ENCODE peak calls at places on chromosomes 7 and 10, in seven cellular contexts. One of them, this sample, is unnamed.

GRCh38 chr10:35564276-35564982 is 40.7 kb upstream of the GJD4 start:
- DNase-seq in CD4-positive, alpha-beta T cell: no peak
- DNase-seq in Daoy: no peak
- DNase-seq in CD8-positive, alpha-beta T cell: no peak
- DNase-seq in AG04450: no peak
- DNase-seq in epithelial cell of prostate: no peak
- DNase-seq in activated CD4-positive, alpha-beta T cell treated with anti-CD3 and anti-CD28 coated beads for 4 hours: no peak
- DNase-seq in this sample: peak

GRCh38 chr7:10940748-10941358 is 32.8 kb upstream of the PHF14 start:
- DNase-seq in CD4-positive, alpha-beta T cell: no peak
- DNase-seq in Daoy: no peak
- DNase-seq in CD8-positive, alpha-beta T cell: peak
- DNase-seq in AG04450: no peak
- DNase-seq in epithelial cell of prostate: no peak
- DNase-seq in activated CD4-positive, alpha-beta T cell treated with anti-CD3 and anti-CD28 coated beads for 4 hours: peak
- DNase-seq in this sample: no peak

GRCh38 chr10:124105594-124105993 is 12.2 kb upstream of the CHST15 start:
- DNase-seq in CD4-positive, alpha-beta T cell: no peak
- DNase-seq in Daoy: no peak
- DNase-seq in CD8-positive, alpha-beta T cell: no peak
- DNase-seq in AG04450: no peak
- DNase-seq in epithelial cell of prostate: no peak
- DNase-seq in activated CD4-positive, alpha-beta T cell treated with anti-CD3 and anti-CD28 coated beads for 4 hours: no peak
- DNase-seq in this sample: peak

GRCh38 chr7:15315678-15316077 is 246.1 kb downstream of the AGMO start:
- DNase-seq in CD4-positive, alpha-beta T cell: no peak
- DNase-seq in Daoy: no peak
- DNase-seq in CD8-positive, alpha-beta T cell: no peak
- DNase-seq in AG04450: no peak
- DNase-seq in epithelial cell of prostate: no peak
- DNase-seq in activated CD4-positive, alpha-beta T cell treated with anti-CD3 and anti-CD28 coated beads for 4 hours: no peak
- DNase-seq in this sample: no peak

GRCh38 chr7:87875151-87876039 is 765 bp downstream of the SLC25A40 start:
- DNase-seq in CD4-positive, alpha-beta T cell: no peak
- DNase-seq in Daoy: no peak
- DNase-seq in CD8-positive, alpha-beta T cell: no peak
- DNase-seq in AG04450: no peak
- DNase-seq in epithelial cell of prostate: no peak
- DNase-seq in activated CD4-positive, alpha-beta T cell treated with anti-CD3 and anti-CD28 coated beads for 4 hours: peak
- DNase-seq in this sample: no peak

GRCh38 chr7:157995815-157996214 is 591.8 kb downstream of the PTPRN2 start:
- DNase-seq in CD4-positive, alpha-beta T cell: no peak
- DNase-seq in Daoy: no peak
- DNase-seq in CD8-positive, alpha-beta T cell: no peak
- DNase-seq in AG04450: no peak
- DNase-seq in epithelial cell of prostate: no peak
- DNase-seq in activated CD4-positive, alpha-beta T cell treated with anti-CD3 and anti-CD28 coated beads for 4 hours: no peak
- DNase-seq in this sample: no peak

GRCh38 chr10:78362406-78363022 is 328.9 kb downstream of the RPS24 start:
- DNase-seq in CD4-positive, alpha-beta T cell: no peak
- DNase-seq in Daoy: peak
- DNase-seq in CD8-positive, alpha-beta T cell: no peak
- DNase-seq in AG04450: no peak
- DNase-seq in epithelial cell of prostate: no peak
- DNase-seq in activated CD4-positive, alpha-beta T cell treated with anti-CD3 and anti-CD28 coated beads for 4 hours: no peak
- DNase-seq in this sample: no peak

GRCh38 chr10:102550636-102551210 is 47.0 kb downstream of the SUFU start:
- DNase-seq in CD4-positive, alpha-beta T cell: no peak
- DNase-seq in Daoy: no peak
- DNase-seq in CD8-positive, alpha-beta T cell: no peak
- DNase-seq in AG04450: no peak
- DNase-seq in epithelial cell of prostate: no peak
- DNase-seq in activated CD4-positive, alpha-beta T cell treated with anti-CD3 and anti-CD28 coated beads for 4 hours: no peak
- DNase-seq in this sample: no peak

GRCh38 chr10:22992621-22993020 is 64.8 kb downstream of the ARMC3 start:
- DNase-seq in CD4-positive, alpha-beta T cell: no peak
- DNase-seq in Daoy: no peak
- DNase-seq in CD8-positive, alpha-beta T cell: no peak
- DNase-seq in AG04450: no peak
- DNase-seq in epithelial cell of prostate: no peak
- DNase-seq in activated CD4-positive, alpha-beta T cell treated with anti-CD3 and anti-CD28 coated beads for 4 hours: no peak
- DNase-seq in this sample: no peak

GRCh38 chr10:81875680-81876252 is 772 bp downstream of the NRG3 start:
- DNase-seq in CD4-positive, alpha-beta T cell: no peak
- DNase-seq in Daoy: no peak
- DNase-seq in CD8-positive, alpha-beta T cell: no peak
- DNase-seq in AG04450: no peak
- DNase-seq in epithelial cell of prostate: no peak
- DNase-seq in activated CD4-positive, alpha-beta T cell treated with anti-CD3 and anti-CD28 coated beads for 4 hours: no peak
- DNase-seq in this sample: no peak

GRCh38 chr7:14376711-14377110 is 387.2 kb upstream of the ETV1 start:
- DNase-seq in CD4-positive, alpha-beta T cell: no peak
- DNase-seq in Daoy: no peak
- DNase-seq in CD8-positive, alpha-beta T cell: no peak
- DNase-seq in AG04450: no peak
- DNase-seq in epithelial cell of prostate: no peak
- DNase-seq in activated CD4-positive, alpha-beta T cell treated with anti-CD3 and anti-CD28 coated beads for 4 hours: no peak
- DNase-seq in this sample: no peak

GRCh38 chr10:5188358-5188757 is 3.4 kb upstream of the AKR1C8 start:
- DNase-seq in CD4-positive, alpha-beta T cell: no peak
- DNase-seq in Daoy: no peak
- DNase-seq in CD8-positive, alpha-beta T cell: no peak
- DNase-seq in AG04450: no peak
- DNase-seq in epithelial cell of prostate: no peak
- DNase-seq in activated CD4-positive, alpha-beta T cell treated with anti-CD3 and anti-CD28 coated beads for 4 hours: no peak
- DNase-seq in this sample: no peak

GRCh38 chr10:91046891-91047290 is 126.0 kb upstream of the ANKRD1 start:
- DNase-seq in CD4-positive, alpha-beta T cell: no peak
- DNase-seq in Daoy: no peak
- DNase-seq in CD8-positive, alpha-beta T cell: no peak
- DNase-seq in AG04450: no peak
- DNase-seq in epithelial cell of prostate: no peak
- DNase-seq in activated CD4-positive, alpha-beta T cell treated with anti-CD3 and anti-CD28 coated beads for 4 hours: no peak
- DNase-seq in this sample: no peak

GRCh38 chr7:23607130-23607529 is 9.9 kb downstream of the CCDC126 start:
- DNase-seq in CD4-positive, alpha-beta T cell: no peak
- DNase-seq in Daoy: no peak
- DNase-seq in CD8-positive, alpha-beta T cell: no peak
- DNase-seq in AG04450: no peak
- DNase-seq in epithelial cell of prostate: no peak
- DNase-seq in activated CD4-positive, alpha-beta T cell treated with anti-CD3 and anti-CD28 coated beads for 4 hours: no peak
- DNase-seq in this sample: no peak

GRCh38 chr7:71480814-71481213 is 348.9 kb downstream of the GALNT17 start:
- DNase-seq in CD4-positive, alpha-beta T cell: no peak
- DNase-seq in Daoy: no peak
- DNase-seq in CD8-positive, alpha-beta T cell: no peak
- DNase-seq in AG04450: no peak
- DNase-seq in epithelial cell of prostate: no peak
- DNase-seq in activated CD4-positive, alpha-beta T cell treated with anti-CD3 and anti-CD28 coated beads for 4 hours: no peak
- DNase-seq in this sample: no peak

GRCh38 chr10:122692744-122693143 is 6.9 kb downstream of the C10orf120 start:
- DNase-seq in CD4-positive, alpha-beta T cell: no peak
- DNase-seq in Daoy: no peak
- DNase-seq in CD8-positive, alpha-beta T cell: no peak
- DNase-seq in AG04450: no peak
- DNase-seq in epithelial cell of prostate: no peak
- DNase-seq in activated CD4-positive, alpha-beta T cell treated with anti-CD3 and anti-CD28 coated beads for 4 hours: no peak
- DNase-seq in this sample: no peak

GRCh38 chr10:55358539-55358938 is 557.5 kb upstream of the PCDH15 start:
- DNase-seq in CD4-positive, alpha-beta T cell: no peak
- DNase-seq in Daoy: no peak
- DNase-seq in CD8-positive, alpha-beta T cell: no peak
- DNase-seq in AG04450: no peak
- DNase-seq in epithelial cell of prostate: no peak
- DNase-seq in activated CD4-positive, alpha-beta T cell treated with anti-CD3 and anti-CD28 coated beads for 4 hours: no peak
- DNase-seq in this sample: no peak

GRCh38 chr7:96321670-96322372 is at the start of gene SLC25A13:
- DNase-seq in CD4-positive, alpha-beta T cell: peak
- DNase-seq in Daoy: peak
- DNase-seq in CD8-positive, alpha-beta T cell: peak
- DNase-seq in AG04450: peak
- DNase-seq in epithelial cell of prostate: no peak
- DNase-seq in activated CD4-positive, alpha-beta T cell treated with anti-CD3 and anti-CD28 coated beads for 4 hours: peak
- DNase-seq in this sample: peak

GRCh38 chr7:151742713-151743480 is 134.0 kb downstream of the PRKAG2 start:
- DNase-seq in CD4-positive, alpha-beta T cell: no peak
- DNase-seq in Daoy: peak
- DNase-seq in CD8-positive, alpha-beta T cell: no peak
- DNase-seq in AG04450: no peak
- DNase-seq in epithelial cell of prostate: no peak
- DNase-seq in activated CD4-positive, alpha-beta T cell treated with anti-CD3 and anti-CD28 coated beads for 4 hours: no peak
- DNase-seq in this sample: no peak

GRCh38 chr7:6438427-6438826 is 9.3 kb downstream of the DAGLB start:
- DNase-seq in CD4-positive, alpha-beta T cell: no peak
- DNase-seq in Daoy: no peak
- DNase-seq in CD8-positive, alpha-beta T cell: no peak
- DNase-seq in AG04450: no peak
- DNase-seq in epithelial cell of prostate: no peak
- DNase-seq in activated CD4-positive, alpha-beta T cell treated with anti-CD3 and anti-CD28 coated beads for 4 hours: no peak
- DNase-seq in this sample: peak

GRCh38 chr10:14751576-14752330 is 22.9 kb downstream of the FAM107B start:
- DNase-seq in CD4-positive, alpha-beta T cell: no peak
- DNase-seq in Daoy: no peak
- DNase-seq in CD8-positive, alpha-beta T cell: no peak
- DNase-seq in AG04450: no peak
- DNase-seq in epithelial cell of prostate: no peak
- DNase-seq in activated CD4-positive, alpha-beta T cell treated with anti-CD3 and anti-CD28 coated beads for 4 hours: no peak
- DNase-seq in this sample: no peak

GRCh38 chr7:139651308-139651707 is 126.5 kb downstream of the HIPK2 start:
- DNase-seq in CD4-positive, alpha-beta T cell: no peak
- DNase-seq in Daoy: peak
- DNase-seq in CD8-positive, alpha-beta T cell: no peak
- DNase-seq in AG04450: no peak
- DNase-seq in epithelial cell of prostate: no peak
- DNase-seq in activated CD4-positive, alpha-beta T cell treated with anti-CD3 and anti-CD28 coated beads for 4 hours: no peak
- DNase-seq in this sample: no peak

GRCh38 chr7:102993532-102994029 is 80.8 kb downstream of the LRRC17 start:
- DNase-seq in CD4-positive, alpha-beta T cell: no peak
- DNase-seq in Daoy: peak
- DNase-seq in CD8-positive, alpha-beta T cell: no peak
- DNase-seq in AG04450: peak
- DNase-seq in epithelial cell of prostate: no peak
- DNase-seq in activated CD4-positive, alpha-beta T cell treated with anti-CD3 and anti-CD28 coated beads for 4 hours: no peak
- DNase-seq in this sample: peak

GRCh38 chr7:141551080-141551772 is at the start of gene AGK:
- DNase-seq in CD4-positive, alpha-beta T cell: peak
- DNase-seq in Daoy: peak
- DNase-seq in CD8-positive, alpha-beta T cell: peak
- DNase-seq in AG04450: peak
- DNase-seq in epithelial cell of prostate: peak
- DNase-seq in activated CD4-positive, alpha-beta T cell treated with anti-CD3 and anti-CD28 coated beads for 4 hours: peak
- DNase-seq in this sample: peak

GRCh38 chr7:37074370-37074769 is 350.1 kb upstream of the AOAH start:
- DNase-seq in CD4-positive, alpha-beta T cell: no peak
- DNase-seq in Daoy: no peak
- DNase-seq in CD8-positive, alpha-beta T cell: no peak
- DNase-seq in AG04450: no peak
- DNase-seq in epithelial cell of prostate: no peak
- DNase-seq in activated CD4-positive, alpha-beta T cell treated with anti-CD3 and anti-CD28 coated beads for 4 hours: no peak
- DNase-seq in this sample: no peak

GRCh38 chr7:140417456-140418155 is 13.7 kb downstream of the RAB19 start:
- DNase-seq in CD4-positive, alpha-beta T cell: no peak
- DNase-seq in Daoy: no peak
- DNase-seq in CD8-positive, alpha-beta T cell: no peak
- DNase-seq in AG04450: no peak
- DNase-seq in epithelial cell of prostate: no peak
- DNase-seq in activated CD4-positive, alpha-beta T cell treated with anti-CD3 and anti-CD28 coated beads for 4 hours: no peak
- DNase-seq in this sample: no peak

GRCh38 chr10:49632406-49633317 is 18.8 kb downstream of the CHAT start:
- DNase-seq in CD4-positive, alpha-beta T cell: no peak
- DNase-seq in Daoy: peak
- DNase-seq in CD8-positive, alpha-beta T cell: no peak
- DNase-seq in AG04450: no peak
- DNase-seq in epithelial cell of prostate: no peak
- DNase-seq in activated CD4-positive, alpha-beta T cell treated with anti-CD3 and anti-CD28 coated beads for 4 hours: no peak
- DNase-seq in this sample: no peak

GRCh38 chr7:157871681-157872080 is 534.9 kb downstream of the DNAJB6 start:
- DNase-seq in CD4-positive, alpha-beta T cell: no peak
- DNase-seq in Daoy: no peak
- DNase-seq in CD8-positive, alpha-beta T cell: no peak
- DNase-seq in AG04450: no peak
- DNase-seq in epithelial cell of prostate: no peak
- DNase-seq in activated CD4-positive, alpha-beta T cell treated with anti-CD3 and anti-CD28 coated beads for 4 hours: no peak
- DNase-seq in this sample: no peak

GRCh38 chr7:36598056-36598675 is 126.1 kb downstream of the AOAH start:
- DNase-seq in CD4-positive, alpha-beta T cell: no peak
- DNase-seq in Daoy: no peak
- DNase-seq in CD8-positive, alpha-beta T cell: no peak
- DNase-seq in AG04450: no peak
- DNase-seq in epithelial cell of prostate: no peak
- DNase-seq in activated CD4-positive, alpha-beta T cell treated with anti-CD3 and anti-CD28 coated beads for 4 hours: no peak
- DNase-seq in this sample: no peak

GRCh38 chr10:126511917-126512487 is 123.7 kb upstream of the ADAM12 start:
- DNase-seq in CD4-positive, alpha-beta T cell: no peak
- DNase-seq in Daoy: no peak
- DNase-seq in CD8-positive, alpha-beta T cell: no peak
- DNase-seq in AG04450: no peak
- DNase-seq in epithelial cell of prostate: no peak
- DNase-seq in activated CD4-positive, alpha-beta T cell treated with anti-CD3 and anti-CD28 coated beads for 4 hours: no peak
- DNase-seq in this sample: no peak

GRCh38 chr10:48506147-48506917 is 98.5 kb downstream of the ARHGAP22 start:
- DNase-seq in CD4-positive, alpha-beta T cell: no peak
- DNase-seq in Daoy: peak
- DNase-seq in CD8-positive, alpha-beta T cell: no peak
- DNase-seq in AG04450: no peak
- DNase-seq in epithelial cell of prostate: no peak
- DNase-seq in activated CD4-positive, alpha-beta T cell treated with anti-CD3 and anti-CD28 coated beads for 4 hours: no peak
- DNase-seq in this sample: peak

This sample was measured in lung microvascular endothelial cell.